ENCODE peak calls at places on chromosomes 12 and 14, in five cellular contexts. I, J, V, B and U are unnamed samples.

GRCh38 chr12:85309180-85309579 is 29.2 kb downstream of the ALX1 start:
- DNase-seq in J (no peak), B (no peak), V (no peak), I (no peak), U (no peak)

GRCh38 chr14:102192840-102193502 is 53.3 kb downstream of the WDR20 start:
- DNase-seq in V (no peak), I (no peak), J (no peak), B (no peak), U (no peak)

GRCh38 chr12:97921957-97922722 is 459.5 kb downstream of the RMST start:
- DNase-seq in B (no peak), V (no peak), J (no peak), I (peak; percentile 15), U (no peak)

GRCh38 chr14:104550849-104551728 is 28.5 kb upstream of the C14orf180 start:
- DNase-seq in J (no peak), B (no peak), I (no peak), V (no peak), U (no peak)

GRCh38 chr12:2555487-2556082 is 239.2 kb upstream of the FKBP4 start:
- DNase-seq in B (no peak), I (no peak), V (no peak), J (no peak), U (no peak)

GRCh38 chr12:47442310-47442709 is 263.5 kb downstream of the RPAP3 start:
- DNase-seq in V (no peak), J (no peak), I (no peak), B (no peak), U (no peak)

GRCh38 chr14:38098074-38098846 is 109.4 kb upstream of the SSTR1 start:
- DNase-seq in V (no peak), J (no peak), I (no peak), B (no peak), U (no peak)

GRCh38 chr14:68248481-68249255 is 429.1 kb downstream of the RAD51B start:
- DNase-seq in B (peak; percentile 30), J (no peak), V (no peak), I (no peak), U (peak; percentile 56)

GRCh38 chr14:21039585-21040369 is 2.4 kb upstream of the RNASE7 start:
- DNase-seq in V (no peak), B (peak; percentile 31), I (peak; percentile 57), J (peak; percentile 49), U (peak; percentile 70)